ENCODE peak calls at places on chromosomes 12 and 14, in eight cellular contexts. One of them, this sample, is unnamed.

GRCh38 chr14:66247662-66248061 is 238.5 kb upstream of the CCDC196 start:
- DNase-seq in aorta: no peak
- DNase-seq in activated CD8-positive, alpha-beta T cell treated with anti-CD3 and anti-CD28 coated beads for 36 hours: no peak
- DNase-seq in mucosa of descending colon: no peak
- DNase-seq in NCI-H2171: no peak
- DNase-seq in LoVo: no peak
- DNase-seq in activated CD8-positive, alpha-beta memory T cell treated with anti-CD3 and anti-CD28 coated beads, Interleukin-2, amount 10 ng/mL, durations not matched to agents 7 days and 5 days: no peak
- DNase-seq in GM12891: no peak
- DNase-seq in this sample: no peak

GRCh38 chr14:88919502-88919901 is 95.1 kb downstream of the TTC8 start:
- DNase-seq in mucosa of descending colon: peak
- DNase-seq in activated CD8-positive, alpha-beta T cell treated with anti-CD3 and anti-CD28 coated beads for 36 hours: no peak
- DNase-seq in aorta: no peak
- DNase-seq in activated CD8-positive, alpha-beta memory T cell treated with anti-CD3 and anti-CD28 coated beads, Interleukin-2, amount 10 ng/mL, durations not matched to agents 7 days and 5 days: no peak
- DNase-seq in NCI-H2171: no peak
- DNase-seq in LoVo: peak
- DNase-seq in GM12891: no peak
- DNase-seq in this sample: no peak

GRCh38 chr12:85041395-85041794 is 5.2 kb downstream of the LRRIQ1 start:
- DNase-seq in activated CD8-positive, alpha-beta T cell treated with anti-CD3 and anti-CD28 coated beads for 36 hours: no peak
- DNase-seq in aorta: no peak
- DNase-seq in mucosa of descending colon: no peak
- DNase-seq in NCI-H2171: no peak
- DNase-seq in activated CD8-positive, alpha-beta memory T cell treated with anti-CD3 and anti-CD28 coated beads, Interleukin-2, amount 10 ng/mL, durations not matched to agents 7 days and 5 days: no peak
- DNase-seq in LoVo: no peak
- DNase-seq in GM12891: no peak
- DNase-seq in this sample: no peak

GRCh38 chr12:570949-571794 is 92.1 kb downstream of the NINJ2 start:
- DNase-seq in activated CD8-positive, alpha-beta memory T cell treated with anti-CD3 and anti-CD28 coated beads, Interleukin-2, amount 10 ng/mL, durations not matched to agents 7 days and 5 days: peak
- DNase-seq in NCI-H2171: no peak
- DNase-seq in GM12891: no peak
- DNase-seq in mucosa of descending colon: peak
- DNase-seq in LoVo: peak
- DNase-seq in activated CD8-positive, alpha-beta T cell treated with anti-CD3 and anti-CD28 coated beads for 36 hours: no peak
- DNase-seq in aorta: peak
- DNase-seq in this sample: no peak

GRCh38 chr14:54251356-54251755 is 145.5 kb upstream of the CDKN3 start:
- DNase-seq in activated CD8-positive, alpha-beta T cell treated with anti-CD3 and anti-CD28 coated beads for 36 hours: no peak
- DNase-seq in LoVo: peak
- DNase-seq in aorta: no peak
- DNase-seq in NCI-H2171: no peak
- DNase-seq in GM12891: no peak
- DNase-seq in activated CD8-positive, alpha-beta memory T cell treated with anti-CD3 and anti-CD28 coated beads, Interleukin-2, amount 10 ng/mL, durations not matched to agents 7 days and 5 days: no peak
- DNase-seq in mucosa of descending colon: no peak
- DNase-seq in this sample: no peak

GRCh38 chr12:120649442-120650248 is 9.2 kb downstream of the CABP1 start:
- DNase-seq in GM12891: no peak
- DNase-seq in LoVo: no peak
- DNase-seq in activated CD8-positive, alpha-beta T cell treated with anti-CD3 and anti-CD28 coated beads for 36 hours: no peak
- DNase-seq in mucosa of descending colon: no peak
- DNase-seq in activated CD8-positive, alpha-beta memory T cell treated with anti-CD3 and anti-CD28 coated beads, Interleukin-2, amount 10 ng/mL, durations not matched to agents 7 days and 5 days: no peak
- DNase-seq in NCI-H2171: no peak
- DNase-seq in aorta: no peak
- DNase-seq in this sample: no peak

GRCh38 chr14:63901434-63902085 is 48.8 kb downstream of the SYNE2 start:
- DNase-seq in NCI-H2171: no peak
- DNase-seq in aorta: no peak
- DNase-seq in LoVo: no peak
- DNase-seq in mucosa of descending colon: no peak
- DNase-seq in GM12891: no peak
- DNase-seq in activated CD8-positive, alpha-beta memory T cell treated with anti-CD3 and anti-CD28 coated beads, Interleukin-2, amount 10 ng/mL, durations not matched to agents 7 days and 5 days: no peak
- DNase-seq in activated CD8-positive, alpha-beta T cell treated with anti-CD3 and anti-CD28 coated beads for 36 hours: no peak
- DNase-seq in this sample: no peak

GRCh38 chr12:89671469-89671868 is 37.2 kb downstream of the ATP2B1 start:
- DNase-seq in LoVo: no peak
- DNase-seq in activated CD8-positive, alpha-beta memory T cell treated with anti-CD3 and anti-CD28 coated beads, Interleukin-2, amount 10 ng/mL, durations not matched to agents 7 days and 5 days: no peak
- DNase-seq in GM12891: no peak
- DNase-seq in mucosa of descending colon: no peak
- DNase-seq in NCI-H2171: no peak
- DNase-seq in activated CD8-positive, alpha-beta T cell treated with anti-CD3 and anti-CD28 coated beads for 36 hours: no peak
- DNase-seq in aorta: no peak
- DNase-seq in this sample: no peak

GRCh38 chr12:108826115-108826806 is 31.1 kb downstream of the SSH1 start:
- DNase-seq in LoVo: no peak
- DNase-seq in activated CD8-positive, alpha-beta T cell treated with anti-CD3 and anti-CD28 coated beads for 36 hours: peak
- DNase-seq in GM12891: no peak
- DNase-seq in aorta: peak
- DNase-seq in mucosa of descending colon: peak
- DNase-seq in activated CD8-positive, alpha-beta memory T cell treated with anti-CD3 and anti-CD28 coated beads, Interleukin-2, amount 10 ng/mL, durations not matched to agents 7 days and 5 days: no peak
- DNase-seq in NCI-H2171: peak
- DNase-seq in this sample: no peak

GRCh38 chr12:31479516-31480210 is 111.3 kb downstream of the DENND5B start:
- DNase-seq in LoVo: no peak
- DNase-seq in GM12891: no peak
- DNase-seq in activated CD8-positive, alpha-beta memory T cell treated with anti-CD3 and anti-CD28 coated beads, Interleukin-2, amount 10 ng/mL, durations not matched to agents 7 days and 5 days: no peak
- DNase-seq in NCI-H2171: no peak
- DNase-seq in aorta: no peak
- DNase-seq in activated CD8-positive, alpha-beta T cell treated with anti-CD3 and anti-CD28 coated beads for 36 hours: no peak
- DNase-seq in mucosa of descending colon: no peak
- DNase-seq in this sample: no peak

GRCh38 chr14:31420013-31420318 is 384 bp downstream of the HEATR5A start:
- DNase-seq in activated CD8-positive, alpha-beta memory T cell treated with anti-CD3 and anti-CD28 coated beads, Interleukin-2, amount 10 ng/mL, durations not matched to agents 7 days and 5 days: peak
- DNase-seq in NCI-H2171: no peak
- DNase-seq in LoVo: peak
- DNase-seq in mucosa of descending colon: peak
- DNase-seq in aorta: peak
- DNase-seq in GM12891: peak
- DNase-seq in activated CD8-positive, alpha-beta T cell treated with anti-CD3 and anti-CD28 coated beads for 36 hours: peak
- DNase-seq in this sample: no peak

GRCh38 chr12:123952037-123952436 is 20.6 kb downstream of the CCDC92 start:
- DNase-seq in GM12891: no peak
- DNase-seq in LoVo: no peak
- DNase-seq in activated CD8-positive, alpha-beta T cell treated with anti-CD3 and anti-CD28 coated beads for 36 hours: no peak
- DNase-seq in NCI-H2171: no peak
- DNase-seq in activated CD8-positive, alpha-beta memory T cell treated with anti-CD3 and anti-CD28 coated beads, Interleukin-2, amount 10 ng/mL, durations not matched to agents 7 days and 5 days: no peak
- DNase-seq in mucosa of descending colon: no peak
- DNase-seq in aorta: no peak
- DNase-seq in this sample: no peak

GRCh38 chr14:89137514-89138163 is 279.4 kb downstream of the FOXN3 start:
- DNase-seq in NCI-H2171: no peak
- DNase-seq in activated CD8-positive, alpha-beta T cell treated with anti-CD3 and anti-CD28 coated beads for 36 hours: no peak
- DNase-seq in aorta: peak
- DNase-seq in activated CD8-positive, alpha-beta memory T cell treated with anti-CD3 and anti-CD28 coated beads, Interleukin-2, amount 10 ng/mL, durations not matched to agents 7 days and 5 days: no peak
- DNase-seq in GM12891: no peak
- DNase-seq in mucosa of descending colon: peak
- DNase-seq in LoVo: peak
- DNase-seq in this sample: no peak

GRCh38 chr12:2858334-2858733 is 1.5 kb upstream of the TEX52 start:
- DNase-seq in GM12891: no peak
- DNase-seq in LoVo: no peak
- DNase-seq in NCI-H2171: no peak
- DNase-seq in activated CD8-positive, alpha-beta T cell treated with anti-CD3 and anti-CD28 coated beads for 36 hours: no peak
- DNase-seq in activated CD8-positive, alpha-beta memory T cell treated with anti-CD3 and anti-CD28 coated beads, Interleukin-2, amount 10 ng/mL, durations not matched to agents 7 days and 5 days: no peak
- DNase-seq in aorta: no peak
- DNase-seq in mucosa of descending colon: no peak
- DNase-seq in this sample: no peak

GRCh38 chr12:108955225-108955835 is 65.5 kb downstream of the SVOP start:
- DNase-seq in GM12891: no peak
- DNase-seq in NCI-H2171: no peak
- DNase-seq in activated CD8-positive, alpha-beta memory T cell treated with anti-CD3 and anti-CD28 coated beads, Interleukin-2, amount 10 ng/mL, durations not matched to agents 7 days and 5 days: no peak
- DNase-seq in activated CD8-positive, alpha-beta T cell treated with anti-CD3 and anti-CD28 coated beads for 36 hours: no peak
- DNase-seq in mucosa of descending colon: no peak
- DNase-seq in aorta: no peak
- DNase-seq in LoVo: peak
- DNase-seq in this sample: no peak

GRCh38 chr14:33781267-33781666 is 169.6 kb downstream of the EGLN3 start:
- DNase-seq in GM12891: no peak
- DNase-seq in LoVo: no peak
- DNase-seq in aorta: no peak
- DNase-seq in mucosa of descending colon: no peak
- DNase-seq in activated CD8-positive, alpha-beta memory T cell treated with anti-CD3 and anti-CD28 coated beads, Interleukin-2, amount 10 ng/mL, durations not matched to agents 7 days and 5 days: no peak
- DNase-seq in activated CD8-positive, alpha-beta T cell treated with anti-CD3 and anti-CD28 coated beads for 36 hours: no peak
- DNase-seq in NCI-H2171: no peak
- DNase-seq in this sample: no peak

GRCh38 chr12:51183816-51184215 is 10.9 kb upstream of the TFCP2 start:
- DNase-seq in NCI-H2171: peak
- DNase-seq in activated CD8-positive, alpha-beta memory T cell treated with anti-CD3 and anti-CD28 coated beads, Interleukin-2, amount 10 ng/mL, durations not matched to agents 7 days and 5 days: no peak
- DNase-seq in aorta: no peak
- DNase-seq in GM12891: no peak
- DNase-seq in activated CD8-positive, alpha-beta T cell treated with anti-CD3 and anti-CD28 coated beads for 36 hours: no peak
- DNase-seq in LoVo: no peak
- DNase-seq in mucosa of descending colon: peak
- DNase-seq in this sample: no peak

GRCh38 chr14:75274899-75275569 is 3.6 kb upstream of the FOS start:
- DNase-seq in LoVo: no peak
- DNase-seq in mucosa of descending colon: peak
- DNase-seq in aorta: no peak
- DNase-seq in NCI-H2171: no peak
- DNase-seq in activated CD8-positive, alpha-beta memory T cell treated with anti-CD3 and anti-CD28 coated beads, Interleukin-2, amount 10 ng/mL, durations not matched to agents 7 days and 5 days: peak
- DNase-seq in activated CD8-positive, alpha-beta T cell treated with anti-CD3 and anti-CD28 coated beads for 36 hours: peak
- DNase-seq in GM12891: peak
- DNase-seq in this sample: peak

GRCh38 chr12:130828895-130829294 is 10.2 kb downstream of the STX2 start:
- DNase-seq in NCI-H2171: no peak
- DNase-seq in mucosa of descending colon: no peak
- DNase-seq in activated CD8-positive, alpha-beta memory T cell treated with anti-CD3 and anti-CD28 coated beads, Interleukin-2, amount 10 ng/mL, durations not matched to agents 7 days and 5 days: peak
- DNase-seq in LoVo: no peak
- DNase-seq in activated CD8-positive, alpha-beta T cell treated with anti-CD3 and anti-CD28 coated beads for 36 hours: no peak
- DNase-seq in GM12891: no peak
- DNase-seq in aorta: no peak
- DNase-seq in this sample: no peak

GRCh38 chr14:53168786-53169185 is 15.7 kb upstream of the DDHD1 start:
- DNase-seq in LoVo: no peak
- DNase-seq in activated CD8-positive, alpha-beta memory T cell treated with anti-CD3 and anti-CD28 coated beads, Interleukin-2, amount 10 ng/mL, durations not matched to agents 7 days and 5 days: no peak
- DNase-seq in mucosa of descending colon: no peak
- DNase-seq in activated CD8-positive, alpha-beta T cell treated with anti-CD3 and anti-CD28 coated beads for 36 hours: no peak
- DNase-seq in NCI-H2171: no peak
- DNase-seq in aorta: no peak
- DNase-seq in GM12891: no peak
- DNase-seq in this sample: no peak

GRCh38 chr12:79988368-79988767 is 53.5 kb upstream of the PPP1R12A start:
- DNase-seq in activated CD8-positive, alpha-beta memory T cell treated with anti-CD3 and anti-CD28 coated beads, Interleukin-2, amount 10 ng/mL, durations not matched to agents 7 days and 5 days: no peak
- DNase-seq in LoVo: no peak
- DNase-seq in mucosa of descending colon: no peak
- DNase-seq in NCI-H2171: no peak
- DNase-seq in activated CD8-positive, alpha-beta T cell treated with anti-CD3 and anti-CD28 coated beads for 36 hours: no peak
- DNase-seq in aorta: no peak
- DNase-seq in GM12891: no peak
- DNase-seq in this sample: no peak

GRCh38 chr14:28308727-28309126 is 457.9 kb upstream of the FOXG1 start:
- DNase-seq in GM12891: no peak
- DNase-seq in aorta: no peak
- DNase-seq in NCI-H2171: no peak
- DNase-seq in LoVo: no peak
- DNase-seq in mucosa of descending colon: no peak
- DNase-seq in activated CD8-positive, alpha-beta T cell treated with anti-CD3 and anti-CD28 coated beads for 36 hours: no peak
- DNase-seq in activated CD8-positive, alpha-beta memory T cell treated with anti-CD3 and anti-CD28 coated beads, Interleukin-2, amount 10 ng/mL, durations not matched to agents 7 days and 5 days: no peak
- DNase-seq in this sample: no peak

GRCh38 chr12:95386056-95386455 is 87.9 kb upstream of the METAP2 start:
- DNase-seq in activated CD8-positive, alpha-beta T cell treated with anti-CD3 and anti-CD28 coated beads for 36 hours: no peak
- DNase-seq in GM12891: no peak
- DNase-seq in activated CD8-positive, alpha-beta memory T cell treated with anti-CD3 and anti-CD28 coated beads, Interleukin-2, amount 10 ng/mL, durations not matched to agents 7 days and 5 days: no peak
- DNase-seq in aorta: no peak
- DNase-seq in LoVo: no peak
- DNase-seq in mucosa of descending colon: no peak
- DNase-seq in NCI-H2171: no peak
- DNase-seq in this sample: no peak

GRCh38 chr12:123363385-123363742 is 1.3 kb downstream of the SBNO1 start:
- DNase-seq in LoVo: peak
- DNase-seq in activated CD8-positive, alpha-beta memory T cell treated with anti-CD3 and anti-CD28 coated beads, Interleukin-2, amount 10 ng/mL, durations not matched to agents 7 days and 5 days: no peak
- DNase-seq in activated CD8-positive, alpha-beta T cell treated with anti-CD3 and anti-CD28 coated beads for 36 hours: no peak
- DNase-seq in GM12891: peak
- DNase-seq in aorta: no peak
- DNase-seq in NCI-H2171: no peak
- DNase-seq in mucosa of descending colon: peak
- DNase-seq in this sample: no peak

GRCh38 chr14:70816525-70816924 is 7.2 kb upstream of the MAP3K9 start:
- DNase-seq in aorta: no peak
- DNase-seq in GM12891: no peak
- DNase-seq in activated CD8-positive, alpha-beta T cell treated with anti-CD3 and anti-CD28 coated beads for 36 hours: no peak
- DNase-seq in NCI-H2171: no peak
- DNase-seq in mucosa of descending colon: no peak
- DNase-seq in activated CD8-positive, alpha-beta memory T cell treated with anti-CD3 and anti-CD28 coated beads, Interleukin-2, amount 10 ng/mL, durations not matched to agents 7 days and 5 days: no peak
- DNase-seq in LoVo: no peak
- DNase-seq in this sample: no peak

GRCh38 chr12:51369581-51369980 is 21.6 kb downstream of the GALNT6 start:
- DNase-seq in activated CD8-positive, alpha-beta memory T cell treated with anti-CD3 and anti-CD28 coated beads, Interleukin-2, amount 10 ng/mL, durations not matched to agents 7 days and 5 days: no peak
- DNase-seq in NCI-H2171: no peak
- DNase-seq in activated CD8-positive, alpha-beta T cell treated with anti-CD3 and anti-CD28 coated beads for 36 hours: no peak
- DNase-seq in aorta: no peak
- DNase-seq in mucosa of descending colon: no peak
- DNase-seq in LoVo: no peak
- DNase-seq in GM12891: no peak
- DNase-seq in this sample: peak

GRCh38 chr14:31935406-31935805 is 141.7 kb upstream of the ARHGAP5 start:
- DNase-seq in LoVo: peak
- DNase-seq in activated CD8-positive, alpha-beta memory T cell treated with anti-CD3 and anti-CD28 coated beads, Interleukin-2, amount 10 ng/mL, durations not matched to agents 7 days and 5 days: no peak
- DNase-seq in GM12891: no peak
- DNase-seq in mucosa of descending colon: no peak
- DNase-seq in activated CD8-positive, alpha-beta T cell treated with anti-CD3 and anti-CD28 coated beads for 36 hours: no peak
- DNase-seq in NCI-H2171: no peak
- DNase-seq in aorta: no peak
- DNase-seq in this sample: no peak

GRCh38 chr12:69901141-69901900 is 76.3 kb downstream of the MYRFL start:
- DNase-seq in activated CD8-positive, alpha-beta T cell treated with anti-CD3 and anti-CD28 coated beads for 36 hours: no peak
- DNase-seq in NCI-H2171: no peak
- DNase-seq in LoVo: no peak
- DNase-seq in aorta: no peak
- DNase-seq in mucosa of descending colon: no peak
- DNase-seq in activated CD8-positive, alpha-beta memory T cell treated with anti-CD3 and anti-CD28 coated beads, Interleukin-2, amount 10 ng/mL, durations not matched to agents 7 days and 5 days: no peak
- DNase-seq in GM12891: no peak
- DNase-seq in this sample: no peak

GRCh38 chr14:44971459-44971858 is 9.5 kb downstream of the TOGARAM1 start:
- DNase-seq in aorta: no peak
- DNase-seq in mucosa of descending colon: no peak
- DNase-seq in LoVo: no peak
- DNase-seq in GM12891: no peak
- DNase-seq in activated CD8-positive, alpha-beta memory T cell treated with anti-CD3 and anti-CD28 coated beads, Interleukin-2, amount 10 ng/mL, durations not matched to agents 7 days and 5 days: no peak
- DNase-seq in NCI-H2171: no peak
- DNase-seq in activated CD8-positive, alpha-beta T cell treated with anti-CD3 and anti-CD28 coated beads for 36 hours: no peak
- DNase-seq in this sample: no peak

GRCh38 chr12:59626382-59626781 is 30.6 kb downstream of the SLC16A7 start:
- DNase-seq in LoVo: no peak
- DNase-seq in mucosa of descending colon: no peak
- DNase-seq in GM12891: no peak
- DNase-seq in activated CD8-positive, alpha-beta T cell treated with anti-CD3 and anti-CD28 coated beads for 36 hours: no peak
- DNase-seq in activated CD8-positive, alpha-beta memory T cell treated with anti-CD3 and anti-CD28 coated beads, Interleukin-2, amount 10 ng/mL, durations not matched to agents 7 days and 5 days: no peak
- DNase-seq in aorta: no peak
- DNase-seq in NCI-H2171: no peak
- DNase-seq in this sample: no peak

GRCh38 chr14:90093942-90094595 is 32.3 kb downstream of the KCNK13 start:
- DNase-seq in activated CD8-positive, alpha-beta T cell treated with anti-CD3 and anti-CD28 coated beads for 36 hours: no peak
- DNase-seq in GM12891: no peak
- DNase-seq in aorta: no peak
- DNase-seq in LoVo: no peak
- DNase-seq in NCI-H2171: no peak
- DNase-seq in mucosa of descending colon: no peak
- DNase-seq in activated CD8-positive, alpha-beta memory T cell treated with anti-CD3 and anti-CD28 coated beads, Interleukin-2, amount 10 ng/mL, durations not matched to agents 7 days and 5 days: no peak
- DNase-seq in this sample: no peak

GRCh38 chr14:62117010-62117717 is 354.9 kb downstream of the SNAPC1 start:
- DNase-seq in mucosa of descending colon: peak
- DNase-seq in GM12891: peak
- DNase-seq in activated CD8-positive, alpha-beta memory T cell treated with anti-CD3 and anti-CD28 coated beads, Interleukin-2, amount 10 ng/mL, durations not matched to agents 7 days and 5 days: peak
- DNase-seq in activated CD8-positive, alpha-beta T cell treated with anti-CD3 and anti-CD28 coated beads for 36 hours: peak
- DNase-seq in LoVo: no peak
- DNase-seq in aorta: peak
- DNase-seq in NCI-H2171: peak
- DNase-seq in this sample: no peak

GRCh38 chr12:50785406-50785805 is 21.5 kb downstream of the ATF1 start:
- DNase-seq in activated CD8-positive, alpha-beta memory T cell treated with anti-CD3 and anti-CD28 coated beads, Interleukin-2, amount 10 ng/mL, durations not matched to agents 7 days and 5 days: no peak
- DNase-seq in NCI-H2171: no peak
- DNase-seq in mucosa of descending colon: no peak
- DNase-seq in activated CD8-positive, alpha-beta T cell treated with anti-CD3 and anti-CD28 coated beads for 36 hours: no peak
- DNase-seq in aorta: no peak
- DNase-seq in GM12891: no peak
- DNase-seq in LoVo: no peak
- DNase-seq in this sample: no peak